ENCODE peak calls at places on chromosomes 13 and 19, in seven cellular contexts. K, O, J, H, L, C and Z are unnamed samples.

GRCh38 chr19:49658566-49659442 is 6.9 kb downstream of the IRF3 start:
- DNase-seq in K (no peak), O (no peak), J (no peak), H (no peak), L (no peak), C (no peak), Z (no peak)

GRCh38 chr19:55491546-55492360 is 3.5 kb downstream of the SSC5D start:
- DNase-seq in K (no peak), O (no peak), J (no peak), H (peak), L (no peak), C (no peak), Z (no peak)

GRCh38 chr13:90723381-90723780 is 624.1 kb upstream of the MIR17HG start:
- DNase-seq in K (no peak), O (peak), J (no peak), H (no peak), L (no peak), C (no peak), Z (no peak)

GRCh38 chr13:68234278-68234677 is 1004.1 kb upstream of the PCDH9 start:
- DNase-seq in K (no peak), O (peak), J (no peak), H (no peak), L (no peak), C (no peak), Z (peak)

GRCh38 chr19:10812902-10813404 is 23.1 kb downstream of the TMED1 start:
- DNase-seq in K (peak), O (peak), J (peak), H (no peak), L (peak), C (no peak), Z (no peak)

GRCh38 chr19:13066933-13067831 is 35.5 kb downstream of the LYL1 start:
- DNase-seq in K (no peak), O (no peak), J (no peak), H (no peak), L (no peak), C (no peak), Z (no peak)

GRCh38 chr19:329876-330275 is 14.7 kb downstream of the MIER2 start:
- DNase-seq in K (no peak), O (no peak), J (no peak), H (no peak), L (no peak), C (no peak), Z (no peak)

GRCh38 chr19:6047741-6048231 is 62.5 kb downstream of the RFX2 start:
- DNase-seq in K (no peak), O (peak), J (peak), H (no peak), L (peak), C (no peak), Z (peak)

GRCh38 chr19:42023121-42023942 is 29.3 kb upstream of the ATP1A3 start:
- DNase-seq in K (no peak), O (no peak), J (no peak), H (no peak), L (no peak), C (no peak), Z (peak)

GRCh38 chr19:44807162-44807561 is 1.7 kb upstream of the BCAM start:
- DNase-seq in K (no peak), O (no peak), J (no peak), H (peak), L (no peak), C (no peak), Z (no peak)

GRCh38 chr19:33685541-33685940 is 63.8 kb downstream of the CHST8 start:
- DNase-seq in K (no peak), O (no peak), J (no peak), H (no peak), L (no peak), C (peak), Z (no peak)

GRCh38 chr13:79775830-79776229 is 294.9 kb downstream of the NDFIP2 start:
- DNase-seq in K (peak), O (peak), J (peak), H (no peak), L (no peak), C (no peak), Z (peak)

GRCh38 chr19:43408043-43408442 is 6.6 kb upstream of the TEX101 start:
- DNase-seq in K (no peak), O (no peak), J (no peak), H (no peak), L (no peak), C (no peak), Z (no peak)

GRCh38 chr19:28596561-28597071 is 616.3 kb downstream of the UQCRFS1 start:
- DNase-seq in K (no peak), O (no peak), J (no peak), H (peak), L (no peak), C (no peak), Z (no peak)

GRCh38 chr13:22040810-22041364 is 370.0 kb downstream of the FGF9 start:
- DNase-seq in K (no peak), O (peak), J (no peak), H (no peak), L (no peak), C (peak), Z (no peak)

GRCh38 chr13:38566526-38566925 is 120.4 kb upstream of the FREM2 start:
- DNase-seq in K (no peak), O (no peak), J (no peak), H (no peak), L (no peak), C (no peak), Z (peak)

GRCh38 chr19:4338441-4339350 is at the start of gene STAP2:
- DNase-seq in K (no peak), O (peak), J (no peak), H (peak), L (no peak), C (no peak), Z (peak)

GRCh38 chr13:34462843-34463242 is 479.2 kb upstream of the NBEA start:
- DNase-seq in K (no peak), O (peak), J (no peak), H (no peak), L (no peak), C (no peak), Z (no peak)

GRCh38 chr13:22517544-22517943 is 663.2 kb upstream of the SGCG start:
- DNase-seq in K (no peak), O (peak), J (no peak), H (no peak), L (no peak), C (no peak), Z (no peak)

DNA sequence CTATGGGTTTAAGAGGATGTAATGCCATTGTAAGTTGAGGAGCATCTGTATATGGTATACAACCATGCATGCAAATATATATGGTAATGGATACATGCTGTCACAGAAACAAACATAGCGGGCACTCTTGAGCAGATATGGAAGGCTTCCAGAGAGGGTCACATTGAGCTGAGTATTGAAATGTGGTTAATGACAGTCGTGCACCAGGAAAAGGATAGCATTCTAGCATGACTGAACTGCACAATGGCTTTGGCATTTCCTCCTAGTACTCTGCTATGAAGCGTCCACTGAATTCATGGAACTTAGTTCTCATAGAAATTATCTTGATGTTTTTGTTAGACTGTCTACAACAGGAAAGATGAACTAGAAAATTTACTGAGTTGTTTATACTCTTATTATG is 25.2 kb downstream of the DGKH start:
- DNase-seq in K (no peak), O (no peak), J (no peak), H (no peak), L (no peak), C (no peak), Z (no peak)
- H3K27ac ChIP-seq in K (no peak), O (no peak), J (no peak), H (no peak), L (no peak), C (no peak), Z (no peak)

GRCh38 chr19:17279436-17279835 is 2.3 kb upstream of the ANKLE1 start:
- DNase-seq in K (no peak), O (no peak), J (no peak), H (no peak), L (no peak), C (no peak), Z (no peak)
- H3K27ac ChIP-seq in K (no peak), O (no peak), J (no peak), H (no peak), L (no peak), C (no peak), Z (no peak)

DNA sequence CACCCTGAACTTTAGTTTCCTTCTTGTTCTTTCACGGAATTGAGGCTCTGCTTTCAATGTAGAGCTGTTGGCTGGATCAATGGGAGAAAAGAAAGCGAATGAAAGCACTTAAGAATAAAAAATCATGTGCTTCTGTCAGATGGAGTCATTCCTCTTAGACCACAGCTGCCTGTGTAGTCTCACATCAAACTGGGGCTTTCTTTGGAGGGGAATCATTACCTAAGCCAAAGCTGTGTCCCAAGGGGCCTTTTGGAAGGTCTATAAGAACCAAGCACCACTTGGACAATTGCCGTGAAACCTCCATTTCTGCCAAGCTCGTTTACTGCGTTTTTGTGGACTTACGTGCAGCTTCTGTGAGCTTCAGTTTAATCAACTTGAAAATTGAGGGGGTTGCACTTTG is 44.2 kb upstream of the RNF113B start:
- DNase-seq in K (no peak), O (peak), J (no peak), H (no peak), L (no peak), C (no peak), Z (peak)
- H3K27ac ChIP-seq in K (no peak), O (no peak), J (no peak), H (peak), L (no peak), C (no peak), Z (no peak)

DNA sequence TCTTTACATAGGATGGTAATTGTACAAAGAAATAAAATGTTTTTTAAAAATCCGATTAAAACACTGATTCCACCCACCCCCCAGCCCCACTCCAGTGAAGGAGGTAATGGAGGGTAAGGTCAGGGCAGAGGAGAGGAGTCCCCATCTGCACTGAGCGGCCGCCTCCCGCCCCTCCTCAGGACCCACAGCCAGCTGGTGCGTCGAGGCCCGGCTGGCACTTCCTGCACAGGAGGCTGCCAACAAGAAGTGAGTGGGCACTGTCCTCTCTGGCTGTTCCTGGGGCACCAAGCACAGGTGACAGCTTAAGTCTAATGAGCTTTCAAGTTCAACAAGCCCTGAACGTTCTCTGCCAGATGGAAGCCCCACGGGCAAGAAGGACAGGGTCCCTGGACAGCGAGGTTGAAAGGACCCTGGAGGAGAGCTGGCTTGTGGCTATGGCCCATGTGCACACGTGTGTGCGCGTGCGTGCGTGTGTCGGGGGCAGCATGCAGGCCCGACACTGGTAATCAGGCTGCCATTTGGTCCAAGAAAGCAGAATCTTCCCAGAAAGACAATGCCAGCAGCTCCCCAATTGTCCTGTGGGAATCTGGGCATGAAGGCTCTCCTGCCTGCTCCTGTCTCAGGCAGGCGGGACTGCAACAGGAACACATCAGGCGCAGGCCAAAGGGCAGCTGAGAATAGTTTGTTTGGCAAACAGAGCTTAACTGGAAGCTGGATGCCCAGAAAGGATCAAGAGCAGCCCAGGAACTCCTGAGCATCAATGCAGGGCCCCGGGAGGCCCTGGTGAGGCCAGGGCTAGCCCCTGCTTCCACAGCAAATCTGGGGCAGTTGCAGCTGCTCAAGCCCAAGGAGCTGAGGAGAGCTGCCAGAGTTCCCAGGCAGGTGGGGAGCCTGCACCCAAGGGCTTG is 15.1 kb upstream of the EPHX3 start:
- DNase-seq in K (peak), O (no peak), J (no peak), H (no peak), L (no peak), C (no peak), Z (no peak)
- H3K27ac ChIP-seq in K (peak), O (no peak), J (peak), H (no peak), L (peak), C (no peak), Z (peak)

GRCh38 chr19:9295411-9295849 is 14.2 kb downstream of the ZNF699 start:
- DNase-seq in K (no peak), O (no peak), J (no peak), H (no peak), L (no peak), C (no peak), Z (no peak)
- H3K27ac ChIP-seq in K (no peak), O (no peak), J (no peak), H (no peak), L (no peak), C (no peak), Z (no peak)

GRCh38 chr19:48495391-48495790 is 16.2 kb downstream of the LMTK3 start:
- DNase-seq in K (no peak), O (peak), J (no peak), H (no peak), L (no peak), C (no peak), Z (no peak)
- H3K27ac ChIP-seq in K (no peak), O (no peak), J (no peak), H (no peak), L (no peak), C (no peak), Z (peak)

GRCh38 chr13:20995245-20995829 is 66.0 kb downstream of the LATS2 start:
- DNase-seq in K (no peak), O (no peak), J (no peak), H (no peak), L (peak), C (no peak), Z (no peak)

GRCh38 chr13:20994441-20994821 is 67.0 kb downstream of the LATS2 start:
- DNase-seq in K (no peak), O (no peak), J (no peak), H (no peak), L (peak), C (no peak), Z (no peak)

GRCh38 chr13:20993211-20993610 is 68.2 kb downstream of the LATS2 start:
- DNase-seq in K (no peak), O (no peak), J (no peak), H (no peak), L (peak), C (no peak), Z (no peak)

GRCh38 chr13:20991741-20992520 is 69.5 kb downstream of the LATS2 start:
- DNase-seq in K (no peak), O (no peak), J (no peak), H (no peak), L (peak), C (no peak), Z (no peak)

DNA sequence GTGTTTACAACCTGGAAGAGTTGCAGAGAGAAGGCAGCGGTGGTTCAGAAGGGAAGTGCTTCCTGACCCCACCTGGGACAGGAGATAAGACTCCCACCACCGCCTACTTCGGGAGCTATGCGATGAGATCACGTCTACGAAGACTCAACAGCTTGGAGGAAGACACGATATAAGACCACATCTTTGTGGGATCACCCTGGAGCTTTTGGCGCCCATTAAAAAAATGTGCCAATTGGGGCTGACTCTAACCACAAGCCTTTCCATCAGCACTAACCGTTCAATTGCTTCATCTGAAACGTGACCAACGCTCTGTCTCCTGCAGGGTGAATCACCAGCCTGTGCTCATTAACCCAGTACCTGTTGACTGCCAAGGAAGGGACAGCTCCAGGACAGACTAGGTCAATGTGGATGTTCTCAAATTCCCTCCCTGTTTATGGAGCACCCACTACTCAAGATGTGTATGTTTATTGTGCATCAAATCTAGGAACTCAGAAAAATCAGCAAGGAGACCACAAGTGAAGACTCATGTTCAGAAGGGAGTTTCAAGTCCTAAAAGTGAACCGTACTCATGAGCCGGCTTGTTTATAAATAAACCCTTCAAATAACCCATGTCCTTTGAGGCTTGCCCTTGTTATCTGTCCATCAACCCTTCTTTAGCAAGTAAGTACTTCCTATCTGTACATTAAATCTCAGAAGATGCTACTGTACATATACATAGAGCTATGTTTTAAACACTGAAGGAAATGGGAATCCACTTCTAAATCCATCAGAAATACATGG is 67.5 kb downstream of the LATS2 start:
- DNase-seq in K (no peak), O (peak), J (no peak), H (no peak), L (peak), C (no peak), Z (peak)
- H3K27ac ChIP-seq in K (no peak), O (peak), J (no peak), H (no peak), L (no peak), C (no peak), Z (no peak)

GRCh38 chr19:38801359-38802095 is 11.2 kb downstream of the LGALS4 start:
- DNase-seq in K (no peak), O (no peak), J (no peak), H (no peak), L (no peak), C (no peak), Z (no peak)

GRCh38 chr19:38803543-38803942 is 9.2 kb downstream of the LGALS4 start:
- DNase-seq in K (no peak), O (no peak), J (no peak), H (no peak), L (no peak), C (no peak), Z (no peak)

GRCh38 chr19:38806371-38806770 is 6.4 kb downstream of the LGALS4 start:
- DNase-seq in K (no peak), O (no peak), J (no peak), H (no peak), L (no peak), C (no peak), Z (no peak)

GRCh38 chr19:38808741-38809140 is 4.0 kb downstream of the LGALS4 start:
- DNase-seq in K (no peak), O (no peak), J (no peak), H (no peak), L (no peak), C (no peak), Z (no peak)

DNA sequence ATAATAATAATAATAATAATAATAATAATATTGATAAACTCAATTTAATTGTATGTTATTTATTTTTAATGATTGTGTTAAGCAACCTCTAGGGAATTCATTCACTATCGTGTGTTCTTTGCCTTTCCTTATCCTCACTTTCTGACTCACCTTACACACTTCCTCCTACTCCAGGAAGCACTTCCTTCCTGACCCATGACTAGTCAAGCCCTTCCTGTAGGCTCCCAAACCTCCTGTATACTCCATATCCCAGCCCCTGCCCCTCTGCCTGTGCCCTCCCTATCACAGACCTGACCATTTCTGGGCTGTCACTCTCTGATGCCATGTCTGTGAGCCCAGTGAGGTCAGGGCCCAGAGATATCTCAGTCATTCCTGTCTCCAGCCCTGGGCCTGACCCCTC is 7.6 kb downstream of the LGALS4 start:
- DNase-seq in K (no peak), O (no peak), J (no peak), H (no peak), L (no peak), C (no peak), Z (no peak)
- H3K27ac ChIP-seq in K (no peak), O (no peak), J (no peak), H (no peak), L (no peak), C (no peak), Z (no peak)